ENCODE peak calls at places on chromosomes 4 and X, in six cellular contexts. S is HEK293T, R is T-helper 9 cell, P is AG04450, J is Calu3, A is left cardiac atrium. B is an unnamed sample.
A peak's percentile ranks its signal among the peaks of the same experiment; 100 is the strongest.

GRCh38 chrX:17976955-17977354 is 115.9 kb upstream of the RAI2 start:
- DNase-seq in S (no peak), R (no peak), P (no peak), J (no peak), A (no peak), B (no peak)

GRCh38 chr4:22897520-22898108 is 204.9 kb downstream of the GBA3 start:
- DNase-seq in S (peak; percentile 20), R (no peak), P (no peak), J (peak; percentile 54), A (no peak), B (no peak)

GRCh38 chr4:163548481-163549243 is 54.2 kb downstream of the TMA16 start:
- DNase-seq in S (peak; percentile 38), R (no peak), P (no peak), J (peak; percentile 18), A (no peak), B (no peak)

GRCh38 chr4:46549125-46549524 is 159.2 kb upstream of the GABRA2 start:
- DNase-seq in S (no peak), R (no peak), P (no peak), J (no peak), A (no peak), B (no peak)

GRCh38 chrX:109299091-109299490 is 182.8 kb downstream of the GUCY2F start:
- DNase-seq in S (no peak), R (no peak), P (no peak), J (no peak), A (no peak), B (no peak)

GRCh38 chrX:130084651-130085237 is 25.6 kb downstream of the ELF4 start:
- DNase-seq in S (no peak), R (no peak), P (no peak), J (no peak), A (no peak), B (no peak)

GRCh38 chr4:6271701-6272465 is 2.2 kb downstream of the WFS1 start:
- DNase-seq in S (no peak), R (no peak), P (no peak), J (no peak), A (peak; percentile 50), B (peak; percentile 82)

GRCh38 chr4:121898150-121898549 is 27.9 kb upstream of the BBS7 start:
- DNase-seq in S (no peak), R (no peak), P (no peak), J (peak; percentile 21), A (no peak), B (no peak)

GRCh38 chrX:140149761-140150160 is 184.4 kb upstream of the CXorf66 start:
- DNase-seq in S (no peak), R (no peak), P (no peak), J (no peak), A (no peak), B (no peak)

GRCh38 chr4:53476232-53477037 is 99.0 kb downstream of the FIP1L1 start:
- DNase-seq in S (no peak), R (no peak), P (peak; percentile 95), J (no peak), A (peak; percentile 36), B (no peak)

B was measured in Right ventricle myocardium superior.